ENCODE peak calls at places on chromosomes 12 and 14, in five cellular contexts. D is IMR-90, Y is H1, N is trophoblast cell, S is neuronal stem cell. I is an unnamed sample.

GRCh38 chr14:65879218-65880009 is 466.9 kb downstream of the FUT8 start:
- DNase-seq in Y (no peak), N (no peak), S (no peak), D (peak), I (peak)

GRCh38 chr12:16606201-16606849 is 363 bp upstream of the LMO3 start:
- DNase-seq in D (peak), Y (no peak), S (no peak), N (no peak), I (peak)

GRCh38 chr14:57559561-57559960 is 65.9 kb upstream of the CCDC198 start:
- DNase-seq in N (no peak), D (no peak), Y (no peak), S (peak), I (no peak)

GRCh38 chr12:10952645-10953044 is 13.6 kb upstream of the TAS2R14 start:
- DNase-seq in Y (no peak), N (no peak), S (no peak), D (no peak), I (no peak)

GRCh38 chr14:34826661-34827060 is 48.5 kb downstream of the BAZ1A start:
- DNase-seq in N (no peak), S (no peak), D (peak), Y (no peak), I (peak)

GRCh38 chr14:53016491-53016890 is 65.6 kb upstream of the FERMT2 start:
- DNase-seq in Y (no peak), N (peak), D (peak), S (no peak), I (no peak)

GRCh38 chr12:39587247-39587646 is 32.4 kb downstream of the ABCD2 start:
- DNase-seq in D (no peak), N (no peak), S (no peak), Y (no peak), I (peak)

GRCh38 chr14:91496790-91497189 is 13.3 kb downstream of the PPP4R3A start:
- DNase-seq in S (no peak), N (no peak), D (no peak), Y (no peak), I (no peak)

GRCh38 chr14:37091651-37092050 is 80.8 kb downstream of the SLC25A21 start:
- DNase-seq in N (no peak), Y (no peak), S (no peak), D (peak), I (peak)

GRCh38 chr12:11321980-11322379 is 11.7 kb upstream of the PRB4 start:
- DNase-seq in D (no peak), N (no peak), Y (no peak), S (no peak), I (no peak)

GRCh38 chr14:63290741-63291286 is 27.9 kb downstream of the GPHB5 start:
- DNase-seq in N (no peak), D (no peak), S (no peak), Y (no peak), I (peak)

GRCh38 chr14:64293976-64294671 is at the start of gene ESR2:
- DNase-seq in D (peak), Y (peak), N (no peak), S (peak), I (peak)

GRCh38 chr14:75527449-75528163 is 5.3 kb downstream of the BATF start:
- DNase-seq in N (no peak), Y (no peak), S (no peak), D (no peak), I (no peak)

GRCh38 chr12:109927622-109928021 is 27.5 kb downstream of the TCHP start:
- DNase-seq in D (peak), S (no peak), N (no peak), Y (no peak), I (peak)

GRCh38 chr12:103731539-103731938 is 109.5 kb downstream of the NT5DC3 start:
- DNase-seq in D (no peak), Y (no peak), S (no peak), N (no peak), I (no peak)

GRCh38 chr12:84994436-84994835 is 41.6 kb downstream of the TSPAN19 start:
- DNase-seq in N (no peak), S (no peak), D (peak), Y (no peak), I (peak)

GRCh38 chr14:32508281-32508680 is 179.2 kb downstream of the AKAP6 start:
- DNase-seq in D (peak), S (no peak), Y (no peak), N (no peak), I (no peak)

GRCh38 chr14:55451398-55451797 is 11.0 kb upstream of the TBPL2 start:
- DNase-seq in Y (no peak), D (peak), N (no peak), S (no peak), I (no peak)

GRCh38 chr14:22383515-22384166 is 205.4 kb downstream of the DAD1 start:
- DNase-seq in D (no peak), S (no peak), N (no peak), Y (no peak), I (no peak)

GRCh38 chr14:79225815-79226214 is 985.5 kb downstream of the DIO2 start:
- DNase-seq in D (no peak), Y (no peak), N (no peak), S (peak), I (no peak)

GRCh38 chr12:77644915-77645605 is 185.6 kb upstream of the NAV3 start:
- DNase-seq in D (no peak), S (no peak), Y (no peak), N (no peak), I (no peak)

GRCh38 chr12:77642246-77642645 is 188.4 kb upstream of the NAV3 start:
- DNase-seq in S (no peak), Y (no peak), D (no peak), N (no peak), I (no peak)

GRCh38 chr12:77640356-77640755 is 190.3 kb upstream of the NAV3 start:
- DNase-seq in N (no peak), S (no peak), Y (no peak), D (no peak), I (no peak)

GRCh38 chr12:77648716-77649115 is 182.0 kb upstream of the NAV3 start:
- DNase-seq in Y (no peak), S (no peak), N (no peak), D (no peak), I (no peak)

GRCh38 chr12:77645966-77646598 is 184.6 kb upstream of the NAV3 start:
- DNase-seq in D (no peak), S (peak), Y (no peak), N (no peak), I (no peak)
- H3K4me3 ChIP-seq in D (no peak), S (no peak), Y (peak), N (no peak), I (no peak)

GRCh38 chr14:68140111-68140741 is 320.6 kb downstream of the RAD51B start:
- DNase-seq in D (peak), S (peak), N (peak), Y (no peak), I (peak)
- H4K91ac ChIP-seq in D (peak), S (no peak), N (peak), Y (no peak), I (no peak)

GRCh38 chr12:25940886-25941285 is 17.6 kb upstream of the RASSF8 start:
- DNase-seq in N (no peak), Y (no peak), D (no peak), S (no peak), I (no peak)
- H3K4me3 ChIP-seq in N (no peak), Y (no peak), D (no peak), S (no peak), I (no peak)

GRCh38 chr12:71950819-71951218 is 12.2 kb downstream of the TPH2 start:
- DNase-seq in S (no peak), Y (no peak), D (no peak), N (no peak), I (no peak)

GRCh38 chr12:71948390-71948789 is 9.7 kb downstream of the TPH2 start:
- DNase-seq in Y (no peak), D (no peak), S (no peak), N (no peak), I (no peak)

GRCh38 chr12:71947645-71948105 is 9.0 kb downstream of the TPH2 start:
- DNase-seq in S (peak), Y (peak), D (peak), N (peak), I (peak)

GRCh38 chr12:71954040-71954649 is 15.5 kb downstream of the TPH2 start:
- DNase-seq in D (no peak), Y (no peak), S (no peak), N (no peak), I (no peak)

GRCh38 chr12:71950404-71950803 is 11.8 kb downstream of the TPH2 start:
- DNase-seq in S (no peak), N (no peak), D (no peak), Y (no peak), I (no peak)
- H4K91ac ChIP-seq in S (no peak), N (no peak), D (peak), Y (peak), I (no peak)

DNA sequence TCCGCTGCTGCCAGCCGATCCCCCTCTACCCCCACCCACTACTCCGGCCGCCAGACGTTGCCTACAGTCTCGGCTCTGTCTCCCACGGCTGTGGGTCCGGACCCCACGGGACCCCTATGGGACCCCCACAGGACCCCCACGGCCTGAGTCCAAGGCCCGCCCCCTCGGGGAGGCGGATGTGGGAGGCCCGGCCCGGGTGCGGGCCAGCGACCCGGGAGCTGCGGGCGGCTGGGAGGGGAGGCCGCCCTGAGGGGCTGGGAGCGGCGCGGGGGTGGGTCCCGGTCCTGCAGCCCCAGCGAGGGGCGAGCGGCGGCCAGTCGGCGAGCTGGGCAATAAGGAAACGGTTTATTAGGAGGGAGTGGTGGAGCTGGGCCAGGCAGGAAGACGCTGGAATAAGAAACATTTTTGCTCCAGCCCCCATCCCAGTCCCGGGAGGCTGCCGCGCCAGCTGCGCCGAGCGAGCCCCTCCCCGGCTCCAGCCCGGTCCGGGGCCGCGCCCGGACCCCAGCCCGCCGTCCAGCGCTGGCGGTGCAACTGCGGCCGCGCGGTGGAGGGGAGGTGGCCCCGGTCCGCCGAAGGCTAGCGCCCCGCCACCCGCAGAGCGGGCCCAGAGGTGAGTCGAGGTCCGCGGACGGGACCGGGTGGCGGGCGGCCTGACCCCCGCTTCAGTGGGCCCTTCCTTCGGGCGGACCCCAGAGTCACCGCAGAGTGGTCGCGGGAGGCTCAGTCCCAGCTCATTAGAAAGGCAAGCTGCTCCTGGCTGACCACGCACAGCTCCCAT is at the start of gene ACVRL1:
- DNase-seq in Y (no peak), N (no peak), D (no peak), S (no peak), I (no peak)
- H3K4me3 ChIP-seq in Y (peak), N (peak), D (peak), S (no peak), I (peak)

GRCh38 chr12:62654558-62655241 is 188.1 kb downstream of the MON2 start:
- DNase-seq in D (no peak), N (peak), S (no peak), Y (no peak), I (no peak)

GRCh38 chr12:62657363-62657632 is 190.7 kb downstream of the MON2 start:
- DNase-seq in D (no peak), Y (no peak), S (no peak), N (peak), I (no peak)

GRCh38 chr12:62655524-62656160 is 189.0 kb downstream of the MON2 start:
- DNase-seq in Y (no peak), S (no peak), D (no peak), N (no peak), I (no peak)

GRCh38 chr12:62658910-62659309 is 192.3 kb downstream of the MON2 start:
- DNase-seq in D (no peak), S (no peak), N (no peak), Y (no peak), I (no peak)

DNA sequence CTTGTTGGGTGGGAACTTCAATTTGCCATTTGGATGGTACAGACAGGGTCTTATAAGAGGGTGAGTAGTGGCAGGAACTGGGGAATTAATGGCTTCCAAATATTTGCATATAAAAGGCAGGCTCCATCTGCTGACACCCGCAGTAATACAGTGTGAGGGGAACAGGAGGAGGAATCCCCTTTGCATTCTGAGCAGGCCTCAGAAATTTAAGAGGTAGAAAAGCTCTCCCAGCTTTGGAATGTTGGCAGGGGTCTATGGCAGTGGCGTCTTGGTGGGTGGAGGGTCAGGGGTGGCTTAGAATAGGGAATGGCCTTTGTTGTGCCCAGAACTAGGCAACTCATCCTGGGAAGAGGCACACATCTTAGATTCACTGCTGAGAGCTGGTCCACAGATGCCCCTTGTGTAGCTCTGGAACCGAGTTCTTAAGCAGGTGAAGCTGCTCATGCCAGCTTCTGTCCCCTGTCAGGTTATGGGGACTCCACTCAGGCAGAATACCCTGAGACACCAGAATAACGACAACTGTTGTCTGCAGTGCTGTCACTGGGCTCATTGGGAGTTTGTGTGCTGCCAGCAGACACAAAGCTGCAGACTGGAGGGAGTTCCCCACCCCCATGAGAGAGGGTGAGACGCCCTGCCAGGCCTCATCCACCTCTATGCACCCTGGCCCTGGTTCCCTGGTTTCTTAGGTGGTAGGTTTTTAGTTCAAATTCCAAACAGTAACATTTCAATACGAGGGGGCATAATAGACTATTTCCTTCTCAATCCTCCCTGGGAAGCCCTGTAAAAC is 190.1 kb downstream of the MON2 start:
- DNase-seq in S (no peak), D (no peak), N (no peak), Y (no peak), I (no peak)
- H4K91ac ChIP-seq in S (no peak), D (no peak), N (no peak), Y (peak), I (no peak)

GRCh38 chr12:57130941-57131340 is 2.7 kb downstream of the LRP1 start:
- DNase-seq in Y (no peak), S (no peak), N (no peak), D (no peak), I (no peak)

GRCh38 chr12:57128519-57129247 is 400 bp downstream of the LRP1 start:
- DNase-seq in D (no peak), S (no peak), N (no peak), Y (no peak), I (no peak)

GRCh38 chr12:57127710-57128518 is at the start of gene LRP1:
- DNase-seq in S (peak), D (peak), N (peak), Y (no peak), I (peak)

GRCh38 chr12:57127101-57127709 is 1.1 kb upstream of the LRP1 start:
- DNase-seq in Y (no peak), N (peak), S (peak), D (no peak), I (peak)

GRCh38 chr12:57129311-57130288 is 1.3 kb downstream of the LRP1 start:
- DNase-seq in N (no peak), S (no peak), D (no peak), Y (no peak), I (peak)
- H3K4me3 ChIP-seq in N (peak), S (peak), D (peak), Y (peak), I (peak)

DNA sequence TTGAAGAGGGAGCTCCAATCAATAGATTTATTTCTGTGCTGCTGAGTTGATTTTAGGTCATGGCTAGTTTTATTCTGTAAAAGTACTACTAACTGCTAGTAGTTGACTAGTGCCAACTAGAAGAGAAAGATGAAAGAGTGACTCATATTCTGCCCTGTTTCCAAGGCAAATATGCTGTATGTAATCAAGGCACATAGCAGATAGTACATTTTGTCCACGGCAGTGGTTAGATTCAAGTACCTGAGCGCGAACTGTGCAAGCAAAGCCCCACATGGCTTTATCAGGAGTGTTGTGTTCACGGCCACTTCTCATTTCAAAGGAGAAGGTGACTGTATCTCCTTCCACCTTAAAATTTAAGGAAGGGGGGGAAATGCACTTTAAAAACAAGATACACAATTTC is 126.8 kb downstream of the TRAFD1 start:
- DNase-seq in Y (no peak), S (no peak), N (no peak), D (peak), I (peak)
- H4K91ac ChIP-seq in Y (no peak), S (no peak), N (no peak), D (no peak), I (no peak)

GRCh38 chr12:55935742-55936151 is 4.8 kb downstream of the DGKA start:
- DNase-seq in N (no peak), D (no peak), S (no peak), Y (no peak), I (no peak)
- H3K4me3 ChIP-seq in N (no peak), D (no peak), S (no peak), Y (no peak), I (no peak)

GRCh38 chr14:105482486-105483110 is 4.1 kb upstream of the CRIP1 start:
- DNase-seq in D (no peak), S (no peak), Y (no peak), N (no peak), I (no peak)
- H4K91ac ChIP-seq in D (no peak), S (peak), Y (no peak), N (peak), I (peak)